ENCODE peak calls at places on chromosomes 3 and 15, in four cellular contexts. B, R, K and D are unnamed samples.

GRCh38 chr15:68775671-68776476 is 44.8 kb downstream of the ANP32A start:
- DNase-seq in B (peak), R (no peak), K (peak), D (no peak)

GRCh38 chr3:190017575-190018288 is 103.0 kb downstream of the P3H2 start:
- DNase-seq in B (no peak), R (no peak), K (peak), D (no peak)

GRCh38 chr15:27842526-27842925 is 256.6 kb downstream of the OCA2 start:
- DNase-seq in B (no peak), R (no peak), K (peak), D (no peak)

GRCh38 chr15:90141646-90142045 is 39.4 kb upstream of the IDH2 start:
- DNase-seq in B (no peak), R (no peak), K (peak), D (no peak)

GRCh38 chr3:172746476-172746875 is 4.0 kb upstream of the ECT2 start:
- DNase-seq in B (no peak), R (no peak), K (peak), D (no peak)

GRCh38 chr3:107458871-107459270 is 63.9 kb upstream of the BBX start:
- DNase-seq in B (no peak), R (no peak), K (no peak), D (no peak)

GRCh38 chr3:157442729-157443128 is 6.1 kb downstream of the PTX3 start:
- DNase-seq in B (no peak), R (no peak), K (peak), D (no peak)

GRCh38 chr3:79490165-79491028 is 277.4 kb downstream of the ROBO1 start:
- DNase-seq in B (no peak), R (no peak), K (peak), D (no peak)

GRCh38 chr3:45816544-45816943 is 20.2 kb upstream of the SLC6A20 start:
- DNase-seq in B (no peak), R (no peak), K (no peak), D (no peak)

GRCh38 chr3:186172353-186172752 is 63.5 kb upstream of the ETV5 start:
- DNase-seq in B (no peak), R (no peak), K (no peak), D (no peak)

GRCh38 chr3:148718982-148719862 is 21.5 kb downstream of the AGTR1 start:
- DNase-seq in B (no peak), R (no peak), K (peak), D (no peak)

GRCh38 chr3:49724586-49724985 is 835 bp upstream of the GMPPB start:
- DNase-seq in B (no peak), R (peak), K (no peak), D (no peak)

GRCh38 chr3:18122264-18122663 is 302.9 kb downstream of the SATB1 start:
- DNase-seq in B (no peak), R (no peak), K (peak), D (no peak)

GRCh38 chr3:176554791-176555330 is 642.4 kb downstream of the TBL1XR1 start:
- DNase-seq in B (no peak), R (no peak), K (no peak), D (no peak)

GRCh38 chr3:89405145-89405544 is 297.7 kb downstream of the EPHA3 start:
- DNase-seq in B (no peak), R (no peak), K (no peak), D (no peak)

GRCh38 chr15:69628256-69629093 is 175.9 kb downstream of the RPLP1 start:
- DNase-seq in B (no peak), R (no peak), K (no peak), D (no peak)

GRCh38 chr3:124512881-124513609 is 217.2 kb upstream of the UMPS start:
- DNase-seq in B (no peak), R (no peak), K (no peak), D (no peak)

GRCh38 chr3:62718011-62718410 is 157.2 kb downstream of the CADPS start:
- DNase-seq in B (no peak), R (no peak), K (no peak), D (no peak)

GRCh38 chr3:197352382-197352781 is 54.0 kb upstream of the DLG1 start:
- DNase-seq in B (no peak), R (no peak), K (peak), D (no peak)

GRCh38 chr3:30493912-30494311 is 112.5 kb upstream of the TGFBR2 start:
- DNase-seq in B (no peak), R (no peak), K (peak), D (no peak)

GRCh38 chr15:31265090-31265870 is 61.4 kb upstream of the KLF13 start:
- DNase-seq in B (no peak), R (peak), K (no peak), D (no peak)

GRCh38 chr15:66171891-66172290 is 81.7 kb downstream of the MEGF11 start:
- DNase-seq in B (no peak), R (no peak), K (no peak), D (no peak)

GRCh38 chr3:3605181-3605580 is 194.1 kb upstream of the LRRN1 start:
- DNase-seq in B (no peak), R (no peak), K (no peak), D (no peak)

GRCh38 chr15:62087671-62088360 is 21.0 kb downstream of the C2CD4A start:
- DNase-seq in B (no peak), R (no peak), K (peak), D (no peak)

GRCh38 chr3:140292684-140293083 is 357.7 kb downstream of the CLSTN2 start:
- DNase-seq in B (no peak), R (no peak), K (peak), D (no peak)

GRCh38 chr15:28888302-28888894 is 2.6 kb downstream of the APBA2 start:
- DNase-seq in B (no peak), R (no peak), K (no peak), D (no peak)

GRCh38 chr3:177596822-177597271 is 399.6 kb upstream of the TBL1XR1 start:
- DNase-seq in B (no peak), R (no peak), K (peak), D (no peak)

GRCh38 chr15:82878325-82878724 is 68.9 kb downstream of the WHAMM start:
- DNase-seq in B (no peak), R (no peak), K (no peak), D (no peak)

GRCh38 chr3:124784686-124785382 is 54.6 kb downstream of the UMPS start:
- DNase-seq in B (no peak), R (no peak), K (no peak), D (no peak)

GRCh38 chr3:186854954-186855353 is 12.4 kb downstream of the ADIPOQ start:
- DNase-seq in B (no peak), R (no peak), K (no peak), D (no peak)

GRCh38 chr3:51955893-51956770 is 951 bp downstream of the GPR62 start:
- DNase-seq in B (peak), R (peak), K (peak), D (peak)

GRCh38 chr3:35932995-35933394 is 293.7 kb downstream of the ARPP21 start:
- DNase-seq in B (peak), R (no peak), K (peak), D (no peak)

GRCh38 chr3:185715091-185715490 is 109.8 kb downstream of the IGF2BP2 start:
- DNase-seq in B (no peak), R (no peak), K (peak), D (no peak)

GRCh38 chr15:47293763-47294162 is 423.5 kb upstream of the SEMA6D start:
- DNase-seq in B (no peak), R (no peak), K (peak), D (no peak)

GRCh38 chr3:141909408-141909807 is 33.0 kb downstream of the ATP1B3 start:
- DNase-seq in B (no peak), R (no peak), K (no peak), D (no peak)

GRCh38 chr3:101381809-101382208 is 61.4 kb upstream of the IMPG2 start:
- DNase-seq in B (no peak), R (peak), K (peak), D (no peak)